ENCODE peak calls at places on chromosomes 7 and 10, in seven cellular contexts. D is K562, F is HCT116, A is A549, K is GM12878, N is HepG2, U is H1. I is an unnamed sample.

GRCh38 chr7:141366098-141366621 is 185.1 kb upstream of the AGK start:
- DNase-seq in A (no peak), D (no peak), N (no peak), F (no peak), U (no peak), K (no peak), I (no peak)

GRCh38 chr10:25068152-25069058 is 52.0 kb downstream of the THNSL1 start:
- DNase-seq in N (peak), A (no peak), U (no peak), K (no peak), D (no peak), F (no peak), I (peak)

GRCh38 chr7:45590679-45591057 is 16.5 kb downstream of the ADCY1 start:
- DNase-seq in U (no peak), D (no peak), A (no peak), N (no peak), F (no peak), K (no peak), I (no peak)

GRCh38 chr7:23346316-23346715 is 47.2 kb downstream of the MALSU1 start:
- DNase-seq in N (no peak), U (no peak), F (no peak), A (no peak), D (no peak), K (no peak), I (no peak)

GRCh38 chr10:4120454-4120853 is 335.4 kb upstream of the KLF6 start:
- DNase-seq in N (no peak), U (no peak), K (no peak), D (no peak), F (no peak), A (no peak), I (no peak)

GRCh38 chr10:89588671-89589070 is 53.3 kb upstream of the SLC16A12 start:
- DNase-seq in U (no peak), A (no peak), D (no peak), K (no peak), N (no peak), F (no peak), I (no peak)

GRCh38 chr10:75425291-75426079 is 5.9 kb upstream of the LRMDA start:
- DNase-seq in U (no peak), A (no peak), D (no peak), K (no peak), F (no peak), N (no peak), I (no peak)

GRCh38 chr10:64733980-64734379 is 1212.8 kb downstream of the REEP3 start:
- DNase-seq in F (peak), D (no peak), A (peak), U (no peak), N (peak), K (no peak), I (no peak)

GRCh38 chr7:116399808-116400207 is 99.7 kb upstream of the CAV2 start:
- DNase-seq in K (no peak), U (no peak), N (no peak), D (no peak), A (no peak), F (no peak), I (peak)

GRCh38 chr7:67788689-67789088 is 792.1 kb downstream of the TYW1 start:
- DNase-seq in A (peak), U (peak), N (no peak), F (no peak), D (peak), K (no peak), I (no peak)

GRCh38 chr7:1031716-1032455 is 12.5 kb upstream of the GPR146 start:
- DNase-seq in F (no peak), K (no peak), D (no peak), A (no peak), U (no peak), N (no peak), I (no peak)

GRCh38 chr10:117775478-117775877 is 232.9 kb downstream of the EMX2 start:
- DNase-seq in U (no peak), N (no peak), A (no peak), K (no peak), D (no peak), F (no peak), I (no peak)

GRCh38 chr7:123770378-123770777 is 21.6 kb upstream of the WASL start:
- DNase-seq in A (peak), N (peak), F (no peak), U (no peak), D (no peak), K (no peak), I (no peak)

GRCh38 chr7:123242467-123243097 is 42.8 kb upstream of the SLC13A1 start:
- DNase-seq in F (no peak), D (no peak), A (no peak), N (no peak), U (no peak), K (no peak), I (no peak)

GRCh38 chr10:91298224-91298862 is 77.9 kb downstream of the PCGF5 start:
- DNase-seq in A (peak), F (peak), D (peak), K (no peak), U (peak), N (peak), I (peak)
- TF ChIP-seq CEBPB in A (no peak), F (no peak), D (no peak), K (no peak), U (no peak), N (no peak), I (no peak)

GRCh38 chr7:148790327-148790726 is 91.6 kb downstream of the CUL1 start:
- DNase-seq in F (no peak), K (no peak), D (no peak), U (no peak), N (no peak), A (no peak), I (no peak)

GRCh38 chr7:148793590-148793989 is 90.5 kb downstream of the EZH2 start:
- DNase-seq in N (no peak), A (no peak), K (no peak), U (no peak), F (no peak), D (no peak), I (no peak)

GRCh38 chr7:148790850-148791249 is 92.1 kb downstream of the CUL1 start:
- DNase-seq in N (no peak), D (no peak), A (no peak), K (no peak), U (no peak), F (no peak), I (no peak)

GRCh38 chr7:148789228-148789627 is 90.5 kb downstream of the CUL1 start:
- DNase-seq in A (no peak), F (no peak), N (no peak), U (no peak), K (no peak), D (no peak), I (no peak)

DNA sequence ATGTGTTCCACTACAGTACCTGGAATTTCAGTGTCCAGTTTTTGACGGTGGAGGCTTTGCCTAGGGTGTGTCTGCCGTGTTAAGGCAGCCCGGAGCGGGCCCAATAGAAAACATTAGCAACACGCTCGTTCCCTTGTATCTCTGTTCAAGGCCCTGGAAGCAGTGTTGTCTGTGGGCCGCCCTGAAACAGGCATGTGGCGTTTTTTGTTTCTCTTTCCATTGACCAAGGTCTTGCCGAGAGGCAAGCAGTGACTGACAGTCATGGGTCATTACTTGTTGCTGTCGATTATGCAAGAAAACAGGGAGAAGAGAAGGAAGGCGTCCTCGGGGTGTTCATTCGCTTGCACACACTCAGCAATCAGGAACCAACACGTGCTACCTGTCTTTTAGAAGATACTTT is 92.6 kb downstream of the EZH2 start:
- DNase-seq in U (no peak), N (no peak), F (no peak), D (no peak), K (no peak), A (no peak), I (no peak)
- H3K27ac ChIP-seq in U (no peak), N (no peak), F (no peak), D (no peak), K (no peak), A (no peak), I (no peak)

DNA sequence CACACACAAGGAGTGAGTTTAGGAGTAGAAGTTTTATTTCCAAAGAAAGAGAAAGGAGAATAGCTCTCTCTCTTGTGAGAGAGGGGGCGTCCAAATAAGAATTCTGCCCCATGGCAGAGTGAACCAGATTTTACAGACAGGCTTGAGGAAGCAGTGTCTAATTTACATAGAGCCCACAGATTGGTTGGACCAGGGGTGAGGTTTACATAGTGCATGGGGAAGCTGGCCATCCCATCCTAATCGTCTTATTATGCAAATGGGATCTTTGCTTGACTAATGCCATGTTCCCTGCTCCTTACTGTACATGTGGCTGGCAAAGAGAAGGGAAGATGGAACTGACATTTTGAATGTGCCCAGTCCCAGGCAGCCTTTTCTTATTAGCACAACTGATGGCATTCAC is 60.0 kb upstream of the ACSM6 start:
- DNase-seq in A (no peak), D (no peak), F (no peak), U (no peak), N (no peak), K (no peak), I (no peak)
- TF ChIP-seq CEBPB in A (no peak), D (no peak), F (no peak), U (no peak), N (no peak), K (no peak), I (no peak)

GRCh38 chr10:122213766-122214165 is 57.3 kb upstream of the BTBD16 start:
- DNase-seq in K (no peak), U (no peak), N (no peak), A (no peak), D (no peak), F (no peak), I (no peak)
- H3K27ac ChIP-seq in K (no peak), U (no peak), N (no peak), A (no peak), D (no peak), F (no peak), I (no peak)

DNA sequence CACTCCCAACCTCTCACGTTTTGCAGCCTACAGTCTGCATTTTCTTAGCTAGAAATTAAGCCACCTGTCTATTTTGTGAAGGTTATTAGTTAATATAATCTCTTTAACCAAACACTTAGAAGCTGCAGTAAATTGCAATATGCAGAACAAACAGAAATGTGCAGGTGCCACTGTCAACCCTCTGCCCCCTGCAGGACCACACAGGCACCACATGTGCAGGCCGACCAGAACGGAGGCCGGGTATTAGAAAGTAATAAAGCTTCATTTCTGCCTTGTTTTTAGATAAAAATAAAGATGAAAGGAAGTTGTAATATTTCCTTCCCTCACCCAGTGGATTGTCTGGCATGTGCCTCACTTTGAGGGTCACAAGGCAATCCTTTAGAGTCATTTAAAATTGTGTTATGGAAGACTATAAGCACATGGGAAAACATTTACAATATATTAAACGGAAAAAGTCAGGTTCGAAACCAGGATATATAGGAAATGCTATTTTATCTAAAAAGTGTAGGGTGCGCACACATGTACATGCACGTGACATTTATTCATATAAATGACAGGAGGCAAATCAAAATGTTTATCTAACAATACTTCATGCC is 158.2 kb downstream of the ARHGAP12 start:
- DNase-seq in U (no peak), D (peak), K (no peak), F (no peak), N (peak), A (no peak), I (no peak)
- TF ChIP-seq CEBPB in U (no peak), D (no peak), K (no peak), F (no peak), N (no peak), A (no peak), I (no peak)

DNA sequence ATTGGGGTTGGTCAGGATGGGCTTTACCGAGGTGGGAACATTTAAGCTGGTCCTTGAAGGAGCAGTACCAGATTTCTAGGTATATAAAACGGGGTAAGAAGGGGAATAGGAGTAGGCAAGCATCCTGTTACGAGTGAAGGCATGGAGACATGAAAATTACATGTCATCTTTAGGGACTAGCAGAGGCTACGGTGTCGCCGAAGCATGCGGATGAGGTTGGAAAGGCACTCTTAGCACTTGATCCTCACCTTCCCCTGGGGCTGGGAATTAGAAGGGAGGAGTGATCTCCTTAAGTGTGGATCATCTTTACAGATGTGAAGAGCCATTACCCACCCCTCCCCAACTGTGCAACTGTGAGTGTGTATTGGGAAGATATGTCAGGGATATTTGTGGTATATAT is 13.8 kb upstream of the ZRANB1 start:
- DNase-seq in F (no peak), A (no peak), K (no peak), U (no peak), N (no peak), D (no peak), I (no peak)
- H3K27ac ChIP-seq in F (no peak), A (no peak), K (no peak), U (no peak), N (no peak), D (no peak), I (no peak)

GRCh38 chr7:25663877-25664276 is 435.6 kb upstream of the NPVF start:
- DNase-seq in A (no peak), K (no peak), U (no peak), D (no peak), F (no peak), N (no peak), I (no peak)
- TF ChIP-seq CEBPB in A (no peak), K (no peak), U (no peak), D (no peak), F (no peak), N (no peak), I (no peak)

DNA sequence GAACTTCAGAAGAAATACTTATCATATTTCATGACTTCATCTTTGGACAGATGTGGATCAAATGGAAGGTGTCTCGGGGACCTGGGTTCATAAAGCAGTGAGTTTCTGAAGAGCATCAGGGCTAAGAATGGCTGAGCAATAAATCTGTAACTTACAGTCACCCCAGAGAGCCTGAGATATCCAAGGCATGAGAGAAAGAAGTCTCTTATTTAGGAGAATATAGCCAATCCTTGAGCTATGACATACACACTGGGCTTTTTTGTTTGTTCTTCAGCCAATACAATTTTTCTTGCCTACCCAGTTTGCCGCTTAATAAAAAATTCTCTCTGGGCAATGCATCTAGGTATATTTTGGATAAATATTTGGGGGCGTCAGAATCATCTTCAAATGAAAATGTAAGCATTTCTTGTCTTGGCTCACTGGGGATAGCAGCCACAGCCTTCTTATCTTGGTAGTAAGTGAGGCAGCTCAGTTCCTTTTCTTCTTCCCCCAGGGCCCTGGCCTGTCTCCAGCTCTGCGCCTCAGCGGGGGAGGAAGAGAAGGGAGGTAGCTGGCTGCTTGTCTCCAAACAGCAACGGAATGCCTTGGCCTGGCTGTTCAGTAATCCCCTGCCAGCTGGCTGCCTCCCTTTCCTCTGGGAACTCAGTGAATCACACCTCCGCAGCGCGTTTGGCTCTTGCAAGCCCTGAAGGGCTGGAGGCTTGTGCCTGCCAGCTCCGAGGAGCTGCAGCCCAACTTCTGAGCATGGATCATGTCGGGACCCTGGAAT is 252.8 kb upstream of the INHBA start:
- DNase-seq in U (peak), F (no peak), N (no peak), A (peak), K (no peak), D (no peak), I (peak)
- H3K27ac ChIP-seq in U (no peak), F (no peak), N (no peak), A (no peak), K (no peak), D (no peak), I (peak)

DNA sequence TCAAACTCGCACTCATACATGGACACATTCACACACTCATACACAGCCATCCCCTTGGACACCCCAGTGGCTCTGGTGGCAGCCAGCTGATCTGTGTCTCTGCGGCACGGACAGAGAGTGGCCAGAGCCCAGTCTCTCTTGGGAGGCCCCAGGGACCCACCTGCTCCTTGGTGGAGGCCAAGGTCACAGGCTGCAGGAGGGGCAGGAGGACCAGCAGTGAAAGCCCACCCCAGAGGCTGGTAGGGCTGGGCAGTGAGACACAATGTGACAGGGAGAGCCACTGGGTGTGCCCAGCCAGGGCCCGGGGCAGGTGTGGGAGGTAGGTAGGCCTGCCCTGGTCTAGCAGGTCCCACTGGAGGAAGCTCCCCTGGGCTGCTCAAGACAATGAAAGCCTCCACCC is 18.5 kb downstream of the SHH start:
- DNase-seq in U (no peak), A (no peak), N (no peak), F (no peak), D (no peak), K (no peak), I (no peak)
- TF ChIP-seq CEBPB in U (no peak), A (no peak), N (no peak), F (no peak), D (no peak), K (no peak), I (no peak)

DNA sequence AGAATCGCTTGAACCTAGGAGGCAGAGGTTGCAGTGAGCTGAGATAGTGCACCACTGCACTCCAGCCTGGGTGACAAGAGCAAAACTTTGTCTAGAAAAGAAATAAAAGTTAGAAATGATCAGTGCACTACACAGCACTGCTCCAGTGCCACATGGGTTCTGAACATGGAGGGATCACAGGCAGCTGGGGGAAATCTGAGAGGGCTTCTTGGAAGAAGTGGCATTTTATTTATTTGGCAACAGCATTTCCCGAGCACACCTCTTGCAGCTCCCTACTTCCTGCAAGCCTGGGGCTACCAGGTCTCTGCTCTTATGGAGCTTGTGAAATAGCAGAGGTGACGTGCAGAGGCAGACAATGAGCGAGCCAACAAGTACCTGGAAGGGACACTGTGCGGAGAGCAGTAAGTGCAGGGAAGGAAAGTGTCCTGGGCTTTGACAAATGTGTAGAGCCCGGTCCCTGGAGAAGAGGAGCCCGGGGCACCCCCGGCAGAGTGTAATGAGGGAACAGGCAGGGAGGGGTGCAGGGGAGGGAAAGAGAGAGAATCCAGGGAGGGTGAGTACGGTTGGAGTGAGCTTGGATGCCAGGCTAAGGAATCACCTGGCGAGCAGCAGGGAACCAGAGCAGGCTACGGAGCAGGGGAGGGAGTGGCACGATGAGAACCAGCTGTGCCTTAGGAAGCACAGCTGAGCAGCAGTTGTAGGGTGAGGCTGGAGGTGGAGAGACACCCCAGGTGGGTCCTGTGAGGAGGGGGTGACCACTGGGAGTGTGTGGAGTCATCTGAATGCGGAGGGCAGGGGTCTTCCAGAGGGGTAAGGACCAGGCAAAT is 104.6 kb upstream of the CTBP2 start:
- DNase-seq in D (no peak), K (no peak), N (no peak), A (no peak), F (no peak), U (no peak), I (no peak)
- H3K27ac ChIP-seq in D (no peak), K (no peak), N (no peak), A (peak), F (no peak), U (no peak), I (no peak)